ENCODE peak calls at places on chromosome 2, in six cellular contexts. One of them, this sample, is unnamed.

GRCh38 chr2:66559672-66560071 is 124.7 kb downstream of the MEIS1 start:
- DNase-seq in A549: no peak
- DNase-seq in endothelial cell of umbilical vein: no peak
- DNase-seq in HepG2: no peak
- DNase-seq in NB4: no peak
- DNase-seq in K562: no peak
- DNase-seq in this sample: no peak

GRCh38 chr2:224796695-224797305 is 80.6 kb upstream of the CCDC195 start:
- DNase-seq in A549: no peak
- DNase-seq in endothelial cell of umbilical vein: no peak
- DNase-seq in HepG2: no peak
- DNase-seq in NB4: no peak
- DNase-seq in K562: no peak
- DNase-seq in this sample: no peak

GRCh38 chr2:110173523-110173922 is 31.3 kb downstream of the NPHP1 start:
- DNase-seq in A549: peak; percentile 20
- DNase-seq in endothelial cell of umbilical vein: peak; percentile 10
- DNase-seq in HepG2: peak; percentile 5
- DNase-seq in NB4: peak; percentile 18
- DNase-seq in K562: no peak
- DNase-seq in this sample: no peak

GRCh38 chr2:105597831-105598293 is 146.8 kb upstream of the NCK2 start:
- DNase-seq in A549: no peak
- DNase-seq in endothelial cell of umbilical vein: no peak
- DNase-seq in HepG2: no peak
- DNase-seq in NB4: no peak
- DNase-seq in K562: no peak
- DNase-seq in this sample: no peak

GRCh38 chr2:62152000-62152399 is 43.9 kb upstream of the B3GNT2 start:
- DNase-seq in A549: peak; percentile 64
- DNase-seq in endothelial cell of umbilical vein: no peak
- DNase-seq in HepG2: no peak
- DNase-seq in NB4: no peak
- DNase-seq in K562: no peak
- DNase-seq in this sample: no peak

GRCh38 chr2:217673555-217674088 is 329.2 kb downstream of the TNS1 start:
- DNase-seq in A549: no peak
- DNase-seq in endothelial cell of umbilical vein: no peak
- DNase-seq in HepG2: no peak
- DNase-seq in NB4: no peak
- DNase-seq in K562: no peak
- DNase-seq in this sample: no peak

GRCh38 chr2:23007836-23008235 is 377.1 kb upstream of the KLHL29 start:
- DNase-seq in A549: no peak
- DNase-seq in endothelial cell of umbilical vein: no peak
- DNase-seq in HepG2: no peak
- DNase-seq in NB4: no peak
- DNase-seq in K562: no peak
- DNase-seq in this sample: no peak

GRCh38 chr2:146913476-146913875 is 931.4 kb upstream of the ACVR2A start:
- DNase-seq in A549: no peak
- DNase-seq in endothelial cell of umbilical vein: no peak
- DNase-seq in HepG2: no peak
- DNase-seq in NB4: no peak
- DNase-seq in K562: no peak
- DNase-seq in this sample: no peak

GRCh38 chr2:43773876-43774613 is at the start of gene DYNC2LI1:
- DNase-seq in A549: peak; percentile 94
- DNase-seq in endothelial cell of umbilical vein: peak; percentile 95
- DNase-seq in HepG2: peak; percentile 83
- DNase-seq in NB4: peak; percentile 91
- DNase-seq in K562: peak; percentile 89
- DNase-seq in this sample: peak; percentile 66
- TF ChIP-seq MYC in A549: no peak
- TF ChIP-seq MYC in endothelial cell of umbilical vein: no peak
- TF ChIP-seq MYC in HepG2: peak; percentile 55
- TF ChIP-seq MYC in NB4: peak; percentile 37
- TF ChIP-seq MYC in K562: peak; percentile 18
- TF ChIP-seq MYC in this sample: no peak

GRCh38 chr2:241560181-241560882 is 1.8 kb downstream of the BOK start:
- DNase-seq in A549: no peak
- DNase-seq in endothelial cell of umbilical vein: no peak
- DNase-seq in HepG2: no peak
- DNase-seq in NB4: no peak
- DNase-seq in K562: no peak
- DNase-seq in this sample: no peak

GRCh38 chr2:241559489-241560180 is 1.1 kb downstream of the BOK start:
- DNase-seq in A549: peak; percentile 60
- DNase-seq in endothelial cell of umbilical vein: peak; percentile 75
- DNase-seq in HepG2: peak; percentile 61
- DNase-seq in NB4: no peak
- DNase-seq in K562: peak; percentile 40
- DNase-seq in this sample: no peak

GRCh38 chr2:241562269-241562891 is 3.8 kb downstream of the BOK start:
- DNase-seq in A549: no peak
- DNase-seq in endothelial cell of umbilical vein: no peak
- DNase-seq in HepG2: no peak
- DNase-seq in NB4: no peak
- DNase-seq in K562: no peak
- DNase-seq in this sample: no peak

GRCh38 chr2:241561811-241562210 is 3.3 kb downstream of the BOK start:
- DNase-seq in A549: no peak
- DNase-seq in endothelial cell of umbilical vein: peak; percentile 67
- DNase-seq in HepG2: no peak
- DNase-seq in NB4: peak; percentile 58
- DNase-seq in K562: no peak
- DNase-seq in this sample: no peak

GRCh38 chr2:241560883-241561474 is 2.4 kb downstream of the BOK start:
- DNase-seq in A549: no peak
- DNase-seq in endothelial cell of umbilical vein: peak; percentile 48
- DNase-seq in HepG2: no peak
- DNase-seq in NB4: no peak
- DNase-seq in K562: no peak
- DNase-seq in this sample: no peak
- TF ChIP-seq MYC in A549: no peak
- TF ChIP-seq MYC in endothelial cell of umbilical vein: no peak
- TF ChIP-seq MYC in HepG2: no peak
- TF ChIP-seq MYC in NB4: no peak
- TF ChIP-seq MYC in K562: no peak
- TF ChIP-seq MYC in this sample: no peak

GRCh38 chr2:153986488-153987229 is 114.9 kb downstream of the GALNT13 start:
- DNase-seq in A549: peak; percentile 64
- DNase-seq in endothelial cell of umbilical vein: peak; percentile 4
- DNase-seq in HepG2: peak; percentile 10
- DNase-seq in NB4: no peak
- DNase-seq in K562: no peak
- DNase-seq in this sample: no peak
- TF ChIP-seq MYC in A549: no peak
- TF ChIP-seq MYC in endothelial cell of umbilical vein: no peak
- TF ChIP-seq MYC in HepG2: no peak
- TF ChIP-seq MYC in NB4: no peak
- TF ChIP-seq MYC in K562: no peak
- TF ChIP-seq MYC in this sample: no peak

GRCh38 chr2:134774074-134774742 is 55.4 kb upstream of the TMEM163 start:
- DNase-seq in A549: no peak
- DNase-seq in endothelial cell of umbilical vein: peak; percentile 42
- DNase-seq in HepG2: no peak
- DNase-seq in NB4: no peak
- DNase-seq in K562: peak; percentile 23
- DNase-seq in this sample: no peak
- TF ChIP-seq MYC in A549: no peak
- TF ChIP-seq MYC in endothelial cell of umbilical vein: no peak
- TF ChIP-seq MYC in HepG2: no peak
- TF ChIP-seq MYC in NB4: no peak
- TF ChIP-seq MYC in K562: no peak
- TF ChIP-seq MYC in this sample: no peak

This sample was measured in GM12878.